ENCODE peak calls at places on chromosomes 5 and 9, in seven cellular contexts. J is cardiac muscle cell; Y is immature natural killer cell; C is GM23248; A is Kasumi-1; D is stimulated activated CD4-positive, alpha-beta T cell treated with anti-CD3 and anti-CD28 coated beads, Interleukin-1b, Interleukin-23, amount 100 ng/mL, for 24 hours; Q is NCI-H1105. F is an unnamed sample.

GRCh38 chr9:133114451-133114885 is 6.6 kb downstream of the RALGDS start:
- DNase-seq in Y (no peak), J (no peak), A (no peak), C (peak), D (no peak), Q (no peak), F (no peak)

GRCh38 chr5:114581136-114581535 is 219.3 kb downstream of the KCNN2 start:
- DNase-seq in C (no peak), D (no peak), Q (no peak), J (no peak), A (no peak), Y (no peak), F (no peak)

GRCh38 chr9:84829997-84830696 is 160.6 kb downstream of the NTRK2 start:
- DNase-seq in Y (no peak), Q (no peak), D (no peak), J (no peak), C (no peak), A (no peak), F (no peak)

GRCh38 chr9:126491256-126491879 is 122.4 kb upstream of the LMX1B start:
- DNase-seq in D (no peak), Q (peak), C (peak), J (peak), A (peak), Y (peak), F (peak)

GRCh38 chr9:107213561-107214028 is 69.5 kb upstream of the RAD23B start:
- DNase-seq in A (peak), Q (no peak), J (peak), Y (peak), C (peak), D (no peak), F (no peak)

GRCh38 chr5:167939686-167940085 is 351.8 kb upstream of the WWC1 start:
- DNase-seq in A (no peak), Y (no peak), C (peak), J (no peak), Q (no peak), D (no peak), F (no peak)

GRCh38 chr5:137619191-137619870 is 116.6 kb downstream of the KLHL3 start:
- DNase-seq in Q (peak), Y (no peak), D (no peak), C (peak), J (peak), A (no peak), F (no peak)

GRCh38 chr5:66958126-66958983 is 238.2 kb downstream of the CD180 start:
- DNase-seq in D (no peak), C (peak), A (no peak), Y (no peak), J (peak), Q (no peak), F (no peak)

GRCh38 chr9:127122176-127123151 is at the start of gene ANGPTL2:
- DNase-seq in J (peak), D (no peak), A (peak), C (peak), Q (peak), Y (peak), F (peak)

GRCh38 chr5:67371924-67372323 is 175.3 kb upstream of the CD180 start:
- DNase-seq in A (no peak), Y (no peak), D (no peak), C (no peak), J (no peak), Q (no peak), F (no peak)

GRCh38 chr9:12054235-12054634 is 639.0 kb upstream of the TYRP1 start:
- DNase-seq in J (no peak), D (no peak), Y (no peak), C (no peak), A (no peak), Q (no peak), F (no peak)

GRCh38 chr5:157575096-157575872 is at the start of gene ADAM19:
- DNase-seq in C (peak), J (peak), A (no peak), Y (peak), D (no peak), Q (peak), F (peak)

GRCh38 chr5:143826909-143827514 is 15.1 kb downstream of the HMHB1 start:
- DNase-seq in C (peak), A (no peak), Q (peak), J (no peak), D (no peak), Y (no peak), F (no peak)

GRCh38 chr9:27356446-27356845 is 59.5 kb upstream of the EQTN start:
- DNase-seq in A (no peak), C (no peak), J (no peak), Q (no peak), D (no peak), Y (no peak), F (no peak)

GRCh38 chr5:139633295-139634027 is 14.7 kb upstream of the CXXC5 start:
- DNase-seq in Y (peak), J (peak), A (peak), D (peak), Q (peak), C (peak), F (peak)

GRCh38 chr9:15867334-15867733 is 314.5 kb downstream of the CCDC171 start:
- DNase-seq in Q (no peak), Y (no peak), J (no peak), C (no peak), A (no peak), D (no peak), F (no peak)

GRCh38 chr9:3879315-3879714 is 353.5 kb upstream of the RFX3 start:
- DNase-seq in C (no peak), Y (no peak), A (no peak), Q (peak), D (no peak), J (no peak), F (no peak)

GRCh38 chr5:109326864-109327263 is 82.9 kb downstream of the PJA2 start:
- DNase-seq in D (no peak), C (no peak), Y (no peak), A (no peak), J (no peak), Q (no peak), F (no peak)

GRCh38 chr9:17627641-17628040 is 48.8 kb downstream of the SH3GL2 start:
- DNase-seq in D (no peak), C (no peak), Y (no peak), Q (peak), A (no peak), J (no peak), F (no peak)

GRCh38 chr9:81361311-81361710 is 328.0 kb downstream of the TLE1 start:
- DNase-seq in A (no peak), D (no peak), Y (no peak), J (no peak), C (no peak), Q (no peak), F (no peak)

GRCh38 chr5:34656700-34657549 is 797 bp downstream of the RAI14 start:
- DNase-seq in A (no peak), C (peak), Y (no peak), D (no peak), J (peak), Q (no peak), F (peak)

GRCh38 chr5:109690456-109691247 is 925 bp downstream of the MAN2A1 start:
- DNase-seq in J (peak), C (peak), A (peak), D (peak), Q (peak), Y (peak), F (peak)

GRCh38 chr9:89778100-89779085 is 173.6 kb downstream of the GADD45G start:
- DNase-seq in A (no peak), J (no peak), Y (no peak), Q (no peak), C (no peak), D (no peak), F (no peak)

GRCh38 chr9:75712690-75713089 is 177.8 kb upstream of the PCSK5 start:
- DNase-seq in D (no peak), Q (no peak), J (no peak), Y (no peak), A (no peak), C (no peak), F (no peak)

GRCh38 chr5:20466507-20466906 is 478.5 kb upstream of the CDH18 start:
- DNase-seq in D (no peak), A (no peak), C (no peak), J (no peak), Q (no peak), Y (no peak), F (no peak)

GRCh38 chr9:134698587-134699342 is 57.2 kb downstream of the COL5A1 start:
- DNase-seq in D (no peak), A (peak), Y (peak), Q (peak), J (peak), C (peak), F (peak)

GRCh38 chr5:74763504-74763903 is 3.4 kb downstream of the GFM2 start:
- DNase-seq in Y (no peak), A (no peak), Q (no peak), D (no peak), C (peak), J (no peak), F (no peak)

GRCh38 chr9:38047301-38048251 is 21.5 kb downstream of the SHB start:
- DNase-seq in C (peak), D (no peak), Q (no peak), A (peak), J (peak), Y (no peak), F (peak)

F was measured in neural crest cell.